ENCODE peak calls at places on chromosomes 1 and 21, in six cellular contexts. Y is H1, W is HL-60, U is GM12878, X is K562, V is HepG2. D is an unnamed sample.
A peak's percentile ranks its signal among the peaks of the same experiment; 100 is the strongest.

GRCh38 chr1:248918126-248918525 is 12.1 kb downstream of the PGBD2 start:
- DNase-seq in W (no peak), U (no peak), Y (no peak), V (no peak), X (no peak), D (no peak)

GRCh38 chr1:235835226-235835625 is 31.5 kb downstream of the LYST start:
- DNase-seq in Y (no peak), U (no peak), V (no peak), W (no peak), X (no peak), D (no peak)

GRCh38 chr1:78673120-78673519 is 23.5 kb downstream of the IFI44 start:
- DNase-seq in W (no peak), V (peak; percentile 11), U (no peak), X (no peak), Y (peak; percentile 67), D (no peak)

GRCh38 chr1:20109223-20109856 is 10.0 kb downstream of the PLA2G2D start:
- DNase-seq in X (peak; percentile 53), V (no peak), Y (no peak), W (no peak), U (no peak), D (no peak)

GRCh38 chr21:33396966-33397365 is 6.2 kb upstream of the IFNGR2 start:
- DNase-seq in X (no peak), W (no peak), V (no peak), Y (no peak), U (no peak), D (no peak)

GRCh38 chr1:220040028-220040596 is 6.2 kb downstream of the EPRS1 start:
- DNase-seq in X (no peak), U (no peak), V (no peak), W (no peak), Y (no peak), D (no peak)

GRCh38 chr1:117610036-117610435 is 4.2 kb downstream of the TENT5C start:
- DNase-seq in U (no peak), W (no peak), V (no peak), X (no peak), Y (no peak), D (no peak)

GRCh38 chr1:40315795-40316594 is 1.1 kb downstream of the COL9A2 start:
- DNase-seq in V (no peak), Y (peak; percentile 73), W (no peak), U (no peak), X (no peak), D (peak; percentile 71)

GRCh38 chr1:29674625-29675326 is 438.5 kb downstream of the PTPRU start:
- DNase-seq in Y (peak; percentile 29), V (no peak), X (no peak), U (no peak), W (no peak), D (no peak)

GRCh38 chr1:160710531-160711252 is 930 bp downstream of the CD48 start:
- DNase-seq in W (no peak), Y (no peak), X (no peak), V (no peak), U (no peak), D (no peak)

GRCh38 chr21:44357064-44357837 is 3.8 kb downstream of the TRPM2 start:
- DNase-seq in Y (no peak), V (no peak), U (no peak), X (no peak), W (no peak), D (no peak)

GRCh38 chr21:44353200-44353970 is at the start of gene TRPM2:
- DNase-seq in V (no peak), W (peak; percentile 97), X (no peak), Y (no peak), U (no peak), D (no peak)

GRCh38 chr21:44356636-44357035 is 3.2 kb downstream of the TRPM2 start:
- DNase-seq in V (no peak), W (no peak), X (no peak), Y (no peak), U (no peak), D (no peak)

GRCh38 chr21:44354001-44354405 is 582 bp downstream of the TRPM2 start:
- DNase-seq in W (peak; percentile 97), V (no peak), U (no peak), Y (no peak), X (no peak), D (no peak)

DNA sequence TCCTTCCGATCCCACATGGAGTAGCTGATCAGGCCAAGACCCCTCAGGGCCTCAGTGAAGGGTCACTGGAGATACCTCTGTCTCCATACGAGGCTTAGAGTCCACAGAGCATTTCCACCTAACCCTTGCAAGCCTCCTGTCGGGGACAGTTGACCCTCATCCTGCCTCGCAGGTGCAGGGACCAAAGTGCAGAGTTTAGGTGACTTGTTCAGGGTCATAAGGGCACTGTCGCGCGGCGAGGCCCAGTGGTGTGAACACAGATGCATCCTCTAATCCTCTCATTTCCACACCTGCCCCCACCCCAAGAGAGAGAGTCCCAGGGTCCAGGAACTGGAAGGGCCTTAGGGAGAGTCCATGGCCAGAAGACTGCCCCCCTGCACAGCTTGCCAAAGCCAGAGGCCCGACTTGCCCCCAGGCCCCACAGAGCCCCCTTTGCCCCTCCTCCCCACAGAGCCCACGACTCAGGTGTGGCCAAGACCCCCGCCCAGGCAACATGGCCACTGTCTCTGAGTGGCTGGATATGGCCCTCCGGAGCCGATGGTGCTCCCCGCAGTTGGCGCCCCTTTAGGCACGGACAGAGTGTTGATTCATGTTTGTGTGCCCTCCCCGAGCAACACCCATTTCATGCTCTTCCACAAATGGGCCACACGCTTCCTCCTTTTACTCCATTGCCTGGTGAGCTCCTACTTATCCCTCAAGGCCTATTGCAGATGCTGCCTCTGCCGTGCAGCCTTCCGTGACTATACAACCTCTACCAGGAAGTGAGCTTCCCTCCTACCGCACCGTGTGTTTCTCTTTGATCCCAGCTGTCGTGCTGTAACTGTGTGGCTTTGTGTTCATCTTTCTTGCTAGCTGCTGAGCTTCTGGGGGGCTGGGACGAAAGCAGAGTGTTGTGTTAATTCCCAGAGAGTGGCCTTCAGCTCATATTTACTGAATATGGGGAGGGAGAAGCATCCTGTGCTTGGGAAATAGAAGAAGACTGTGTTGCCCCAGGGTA is 1.7 kb downstream of the TRPM2 start:
- DNase-seq in W (peak; percentile 95), U (peak; percentile 35), Y (no peak), X (no peak), V (peak; percentile 16), D (no peak)
- TF ChIP-seq GABPA in W (no peak), U (no peak), Y (no peak), X (no peak), V (no peak), D (no peak)

GRCh38 chr1:85343612-85344255 is 67.3 kb upstream of the BCL10 start:
- DNase-seq in U (no peak), W (no peak), V (peak; percentile 66), X (no peak), Y (no peak), D (no peak)

GRCh38 chr1:85344256-85344694 is 67.8 kb upstream of the BCL10 start:
- DNase-seq in X (no peak), V (peak; percentile 44), U (no peak), Y (no peak), W (peak; percentile 10), D (peak; percentile 42)

GRCh38 chr1:85343213-85343611 is 66.8 kb upstream of the BCL10 start:
- DNase-seq in X (no peak), Y (no peak), W (no peak), V (no peak), U (no peak), D (no peak)

GRCh38 chr1:85340427-85340826 is 64.0 kb upstream of the BCL10 start:
- DNase-seq in W (no peak), X (no peak), Y (no peak), V (no peak), U (no peak), D (no peak)

GRCh38 chr1:85342177-85342576 is 65.7 kb upstream of the BCL10 start:
- DNase-seq in X (no peak), U (no peak), Y (no peak), V (no peak), W (no peak), D (no peak)
- TF ChIP-seq GABPA in X (no peak), U (no peak), Y (no peak), V (no peak), W (no peak), D (no peak)

DNA sequence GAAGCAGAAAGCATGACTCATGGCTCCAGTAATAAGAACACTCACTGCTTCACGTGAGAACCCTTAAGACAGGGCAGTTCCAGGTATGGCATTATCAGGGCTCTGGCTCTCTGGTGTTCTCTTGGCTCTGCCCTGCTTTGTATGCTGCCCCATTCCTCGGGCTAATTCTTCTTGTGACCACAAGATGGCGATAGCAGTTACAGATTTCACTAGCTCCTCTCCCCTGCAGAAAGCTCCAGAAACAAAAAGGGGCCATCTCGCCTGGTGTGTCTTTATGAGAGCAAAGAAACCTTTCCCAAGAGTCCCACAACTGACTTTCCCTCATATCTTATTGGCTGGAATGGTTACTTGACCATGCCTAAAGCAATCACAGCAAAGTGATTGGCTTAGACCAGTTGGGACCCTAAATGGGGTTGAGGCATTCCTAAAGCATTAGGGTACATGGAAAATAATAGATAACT is 60.1 kb downstream of the F3 start:
- DNase-seq in U (peak; percentile 9), V (peak; percentile 62), Y (peak; percentile 50), X (peak; percentile 54), W (peak; percentile 60), D (peak; percentile 57)
- TF ChIP-seq GABPA in U (no peak), V (no peak), Y (no peak), X (no peak), W (no peak), D (no peak)

DNA sequence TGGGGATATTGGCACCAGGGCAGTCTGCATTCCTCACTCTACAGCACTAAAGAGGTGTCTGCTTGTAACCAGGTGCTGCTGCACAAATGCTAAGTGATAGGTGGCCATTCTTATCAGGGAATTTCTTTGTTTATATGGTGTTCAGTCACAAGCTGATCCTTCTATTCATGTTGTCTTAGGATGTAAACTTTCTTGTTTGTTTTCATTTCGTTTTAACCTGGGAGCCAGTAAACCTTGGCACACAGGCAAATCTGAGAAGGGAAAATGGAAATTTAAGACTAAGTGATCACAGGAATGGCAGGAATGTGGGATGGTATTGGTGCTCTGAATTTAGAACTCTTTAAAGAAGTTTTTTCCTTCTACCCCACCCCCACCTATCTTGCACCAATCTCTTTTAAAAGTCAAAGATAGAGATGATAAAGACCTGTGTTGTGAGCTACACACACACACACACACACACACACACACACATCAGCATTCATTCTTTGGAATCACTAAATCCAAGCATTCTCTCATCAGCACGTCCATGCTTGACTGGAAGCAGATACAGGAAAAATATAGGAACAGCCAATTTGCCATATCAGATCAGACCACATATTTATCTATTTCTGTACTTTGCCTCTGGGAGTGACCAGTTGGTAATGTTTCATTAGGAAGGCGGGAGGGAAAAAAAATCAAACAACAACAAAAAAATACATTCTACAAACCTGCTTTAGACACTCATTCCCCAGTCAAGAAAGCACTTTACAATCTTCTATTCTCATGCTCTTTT is 451.4 kb upstream of the ADGRL2 start:
- DNase-seq in V (no peak), U (no peak), X (no peak), W (no peak), Y (no peak), D (peak; percentile 6)
- TF ChIP-seq GABPA in V (no peak), U (no peak), X (no peak), W (no peak), Y (no peak), D (no peak)